ENCODE peak calls at places on chromosome 1, in ten cellular contexts. P is choroid plexus epithelial cell, A is RWPE1, F is epithelial cell of esophagus, L is chondrocyte, H is fibroblast of villous mesenchyme, R is A673, E is heart left ventricle, X is BE2C, S is heart right ventricle. B is an unnamed sample.

GRCh38 chr1:163035791-163036249 is 33.3 kb upstream of the RGS4 start:
- DNase-seq in X (peak), S (no peak), P (peak), F (peak), L (no peak), A (peak), R (peak), E (no peak), H (peak), B (no peak)

GRCh38 chr1:47227370-47228232 is 4.4 kb downstream of the TAL1 start:
- DNase-seq in S (no peak), E (no peak), R (no peak), F (no peak), A (no peak), L (no peak), X (no peak), H (no peak), P (no peak), B (no peak)

GRCh38 chr1:172144445-172145060 is 275.9 kb upstream of the C1orf105 start:
- DNase-seq in L (peak), H (peak), R (peak), E (peak), A (no peak), S (peak), X (peak), F (no peak), P (peak), B (peak)

GRCh38 chr1:203476223-203476622 is 617 bp downstream of the PRELP start:
- DNase-seq in F (no peak), X (no peak), H (peak), R (no peak), P (no peak), A (no peak), E (no peak), L (no peak), S (no peak), B (no peak)

GRCh38 chr1:32869844-32870614 is 683 bp downstream of the FNDC5 start:
- DNase-seq in X (no peak), S (no peak), H (no peak), E (no peak), L (no peak), R (no peak), F (no peak), P (no peak), A (no peak), B (peak)

GRCh38 chr1:40315795-40316594 is 1.1 kb downstream of the COL9A2 start:
- DNase-seq in R (peak), H (peak), X (peak), F (peak), E (peak), P (peak), L (no peak), A (no peak), S (no peak), B (no peak)

GRCh38 chr1:55064071-55064581 is 24.8 kb downstream of the PCSK9 start:
- DNase-seq in X (peak), E (peak), L (peak), A (no peak), F (no peak), R (no peak), P (no peak), H (peak), S (no peak), B (no peak)

GRCh38 chr1:214801191-214801590 is 198.2 kb downstream of the CENPF start:
- DNase-seq in S (no peak), E (no peak), H (no peak), F (peak), L (no peak), A (peak), P (no peak), R (no peak), X (no peak), B (no peak)

GRCh38 chr1:46173361-46173856 is 1.5 kb upstream of the TSPAN1 start:
- DNase-seq in L (no peak), F (no peak), R (peak), X (no peak), S (no peak), H (peak), A (no peak), P (peak), E (no peak), B (no peak)

GRCh38 chr1:214566158-214567104 is 15.0 kb upstream of the PTPN14 start:
- DNase-seq in S (no peak), A (peak), H (no peak), E (peak), L (no peak), P (peak), X (no peak), F (peak), R (no peak), B (no peak)

GRCh38 chr1:221874285-221875003 is 132.6 kb upstream of the DUSP10 start:
- DNase-seq in H (no peak), E (no peak), A (no peak), S (no peak), P (no peak), L (no peak), X (no peak), F (no peak), R (no peak), B (no peak)

GRCh38 chr1:166849135-166849534 is 9.9 kb downstream of the POGK start:
- DNase-seq in E (no peak), R (no peak), H (no peak), F (no peak), X (no peak), L (no peak), P (no peak), A (no peak), S (no peak), B (no peak)

GRCh38 chr1:45297604-45298356 is 28.9 kb upstream of the HPDL start:
- DNase-seq in P (no peak), F (no peak), E (no peak), X (no peak), A (no peak), H (peak), S (no peak), L (no peak), R (no peak), B (no peak)

GRCh38 chr1:244210884-244211558 is 159.9 kb downstream of the ZBTB18 start:
- DNase-seq in S (no peak), H (no peak), E (no peak), L (no peak), P (no peak), X (peak), F (peak), A (no peak), R (peak), B (no peak)

GRCh38 chr1:18316764-18317163 is 164.0 kb upstream of the KLHDC7A start:
- DNase-seq in X (no peak), S (no peak), P (no peak), A (no peak), L (no peak), F (no peak), E (no peak), H (no peak), R (no peak), B (no peak)

GRCh38 chr1:32339363-32339978 is 3.4 kb upstream of the MARCKSL1 start:
- DNase-seq in E (no peak), S (no peak), R (no peak), L (no peak), H (peak), A (no peak), F (peak), X (no peak), P (peak), B (no peak)

GRCh38 chr1:116001739-116002487 is 25.6 kb downstream of the SLC22A15 start:
- DNase-seq in S (no peak), P (no peak), R (no peak), A (no peak), F (peak), E (no peak), L (no peak), X (no peak), H (no peak), B (no peak)

GRCh38 chr1:36542024-36542961 is 59.6 kb upstream of the CSF3R start:
- DNase-seq in X (no peak), R (no peak), P (no peak), L (no peak), A (no peak), F (no peak), E (no peak), S (no peak), H (no peak), B (no peak)

GRCh38 chr1:29835486-29836273 is 599.4 kb downstream of the PTPRU start:
- DNase-seq in A (no peak), L (no peak), X (no peak), F (no peak), H (no peak), E (no peak), P (no peak), R (no peak), S (no peak), B (no peak)

GRCh38 chr1:231541842-231542241 is 13.4 kb downstream of the TSNAX start:
- DNase-seq in A (no peak), P (no peak), X (peak), H (no peak), S (no peak), R (peak), E (no peak), F (no peak), L (no peak), B (no peak)

GRCh38 chr1:53639251-53639721 is 99.7 kb downstream of the GLIS1 start:
- DNase-seq in R (peak), X (no peak), L (peak), H (no peak), E (no peak), P (no peak), F (peak), A (peak), S (no peak), B (no peak)

GRCh38 chr1:235997049-235997448 is 67.8 kb downstream of the NID1 start:
- DNase-seq in X (no peak), A (no peak), F (no peak), H (peak), P (no peak), E (no peak), S (no peak), R (no peak), L (no peak), B (no peak)

GRCh38 chr1:247440001-247440620 is 17.8 kb downstream of the OR2B11 start:
- DNase-seq in E (no peak), R (no peak), L (no peak), H (no peak), S (no peak), A (no peak), X (no peak), P (no peak), F (no peak), B (no peak)

GRCh38 chr1:211384524-211384923 is 57.9 kb downstream of the TRAF5 start:
- DNase-seq in S (no peak), L (no peak), E (no peak), X (no peak), H (no peak), F (no peak), P (no peak), A (no peak), R (no peak), B (no peak)

GRCh38 chr1:117605164-117605810 is 561 bp upstream of the TENT5C start:
- DNase-seq in S (peak), P (peak), H (peak), X (no peak), F (peak), R (no peak), E (peak), A (peak), L (no peak), B (no peak)

GRCh38 chr1:238562376-238562775 is 671.7 kb upstream of the ZP4 start:
- DNase-seq in E (no peak), L (no peak), R (no peak), P (peak), S (no peak), F (peak), X (no peak), H (peak), A (no peak), B (no peak)

GRCh38 chr1:179025125-179025974 is at the start of gene FAM20B:
- DNase-seq in P (peak), L (peak), X (peak), R (peak), A (peak), E (peak), F (peak), H (peak), S (peak), B (peak)
- TF ChIP-seq CTCF in P (no peak), L (peak), X (no peak), R (no peak), A (no peak), E (peak), F (no peak), H (peak), S (no peak), B (no peak)

GRCh38 chr1:34155851-34156250 is 9.2 kb downstream of the CSMD2 start:
- DNase-seq in H (no peak), E (no peak), R (no peak), F (no peak), L (no peak), S (no peak), P (no peak), A (no peak), X (no peak), B (no peak)

DNA sequence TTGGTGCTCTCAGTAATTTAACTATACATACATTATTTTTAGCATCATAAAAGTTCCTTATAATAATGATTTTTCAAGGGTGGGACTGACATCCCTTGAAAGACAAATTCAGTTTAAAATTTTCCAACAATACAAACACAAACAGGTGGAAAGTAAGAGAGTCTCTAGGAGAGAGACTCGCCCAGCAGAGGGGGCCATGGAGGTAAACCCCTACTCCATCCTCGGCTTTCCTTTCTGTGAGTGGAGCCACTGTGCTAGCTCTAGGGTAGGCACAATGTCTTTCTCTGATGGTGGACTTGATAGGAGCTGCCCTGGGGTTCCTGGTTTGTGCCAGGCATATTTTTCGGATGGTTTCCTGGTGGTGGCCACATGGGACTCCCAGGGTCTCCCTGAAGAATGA is 8.3 kb downstream of the CSMD2 start:
- DNase-seq in E (no peak), X (no peak), A (no peak), H (no peak), R (no peak), F (no peak), P (no peak), L (no peak), S (no peak), B (no peak)
- TF ChIP-seq CTCF in E (no peak), X (no peak), A (no peak), H (no peak), R (peak), F (no peak), P (no peak), L (no peak), S (no peak), B (no peak)

DNA sequence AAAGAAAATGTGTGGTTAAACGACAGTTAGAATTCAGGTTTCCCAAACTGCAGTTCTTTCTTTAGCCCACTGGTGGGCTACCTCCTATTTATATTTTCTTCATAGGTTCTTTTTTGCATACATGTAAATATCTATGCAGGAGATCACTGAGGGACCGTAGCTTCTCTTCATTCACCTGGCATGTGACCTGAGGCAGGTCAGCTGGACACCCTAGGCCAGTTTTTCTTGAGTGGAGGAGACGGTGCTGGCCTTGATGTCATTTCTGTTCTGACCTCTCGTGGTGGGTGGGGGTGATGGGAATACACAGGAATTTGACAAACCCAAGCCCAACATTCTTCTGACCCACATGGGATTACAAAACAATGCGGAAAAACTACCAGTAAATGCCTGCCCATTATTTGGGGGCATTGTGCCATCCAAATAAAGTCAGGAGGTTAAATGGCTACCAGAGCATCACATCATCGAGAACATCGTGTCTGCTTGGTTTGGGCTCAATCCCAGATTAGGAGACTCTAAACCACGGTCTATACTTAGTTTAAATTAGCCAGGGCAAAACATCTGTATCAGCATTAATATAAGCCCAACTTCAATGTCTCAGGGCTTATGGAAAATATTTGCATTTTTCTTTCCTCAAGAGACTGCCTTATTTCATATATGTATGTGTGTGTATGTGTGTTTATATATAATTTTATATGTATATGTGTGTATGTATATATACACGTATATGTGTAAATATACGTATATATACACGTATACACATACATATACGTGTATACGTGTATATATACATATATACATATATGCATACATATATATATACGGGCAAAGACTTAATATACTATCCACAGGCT is 7.4 kb upstream of the IRF2BP2 start:
- DNase-seq in E (no peak), R (no peak), S (no peak), L (no peak), X (no peak), P (peak), H (peak), A (no peak), F (no peak), B (no peak)
- TF ChIP-seq CTCF in E (no peak), R (peak), S (no peak), L (peak), X (peak), P (peak), H (peak), A (no peak), F (no peak), B (peak)

GRCh38 chr1:248858891-248859889 is at the start of gene ZNF692:
- DNase-seq in P (peak), F (peak), R (peak), E (peak), H (peak), X (peak), S (peak), L (no peak), A (peak), B (peak)
- TF ChIP-seq CTCF in P (no peak), F (no peak), R (peak), E (peak), H (no peak), X (no peak), S (no peak), L (no peak), A (no peak), B (no peak)

DNA sequence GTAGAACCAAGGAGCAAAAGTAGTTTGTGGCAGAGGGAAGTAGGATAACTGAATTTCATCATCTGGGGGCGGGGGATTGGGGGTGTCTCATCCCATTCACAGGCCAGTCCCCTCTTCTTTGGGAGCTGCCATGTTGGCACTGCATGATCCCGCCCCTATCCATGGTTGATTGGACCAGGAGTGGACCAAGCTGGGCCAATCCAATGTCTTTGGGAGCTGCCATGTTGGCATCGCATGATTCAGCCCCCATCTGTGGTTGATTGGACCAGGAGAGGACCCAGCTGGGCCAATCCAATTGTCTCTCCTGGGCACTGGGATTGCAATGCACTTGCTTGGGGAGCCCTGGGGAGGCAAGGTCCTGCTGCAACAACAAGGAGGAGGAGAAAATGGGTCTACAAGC is 12.3 kb upstream of the ALPL start:
- DNase-seq in L (no peak), R (no peak), E (no peak), A (no peak), S (no peak), H (no peak), F (no peak), P (no peak), X (peak), B (no peak)
- TF ChIP-seq CTCF in L (no peak), R (no peak), E (no peak), A (no peak), S (no peak), H (no peak), F (no peak), P (no peak), X (no peak), B (no peak)

GRCh38 chr1:225451840-225452515 is 24.1 kb upstream of the LBR start:
- DNase-seq in E (no peak), P (no peak), S (no peak), L (peak), X (no peak), A (no peak), F (no peak), H (no peak), R (no peak), B (no peak)
- TF ChIP-seq CTCF in E (no peak), P (no peak), S (no peak), L (no peak), X (no peak), A (no peak), F (no peak), H (no peak), R (no peak), B (peak)

GRCh38 chr1:12405325-12406217 is 175.7 kb downstream of the VPS13D start:
- DNase-seq in R (peak), A (no peak), S (no peak), H (peak), F (no peak), L (no peak), P (peak), X (no peak), E (peak), B (no peak)

GRCh38 chr1:12407962-12408288 is 178.1 kb downstream of the VPS13D start:
- DNase-seq in L (no peak), H (no peak), X (no peak), P (peak), R (no peak), S (no peak), A (no peak), F (no peak), E (no peak), B (no peak)

GRCh38 chr1:12406218-12407021 is 176.6 kb downstream of the VPS13D start:
- DNase-seq in R (no peak), S (no peak), P (peak), F (no peak), L (no peak), H (peak), A (no peak), E (no peak), X (no peak), B (no peak)

GRCh38 chr1:12408662-12409061 is 178.8 kb downstream of the VPS13D start:
- DNase-seq in X (no peak), L (no peak), H (no peak), P (no peak), A (no peak), F (no peak), S (no peak), R (no peak), E (no peak), B (no peak)

GRCh38 chr1:12407050-12407961 is 177.5 kb downstream of the VPS13D start:
- DNase-seq in H (peak), X (no peak), S (no peak), A (no peak), P (peak), F (peak), L (no peak), R (peak), E (peak), B (no peak)
- TF ChIP-seq CTCF in H (peak), X (peak), S (no peak), A (no peak), P (peak), F (peak), L (peak), R (peak), E (peak), B (no peak)

DNA sequence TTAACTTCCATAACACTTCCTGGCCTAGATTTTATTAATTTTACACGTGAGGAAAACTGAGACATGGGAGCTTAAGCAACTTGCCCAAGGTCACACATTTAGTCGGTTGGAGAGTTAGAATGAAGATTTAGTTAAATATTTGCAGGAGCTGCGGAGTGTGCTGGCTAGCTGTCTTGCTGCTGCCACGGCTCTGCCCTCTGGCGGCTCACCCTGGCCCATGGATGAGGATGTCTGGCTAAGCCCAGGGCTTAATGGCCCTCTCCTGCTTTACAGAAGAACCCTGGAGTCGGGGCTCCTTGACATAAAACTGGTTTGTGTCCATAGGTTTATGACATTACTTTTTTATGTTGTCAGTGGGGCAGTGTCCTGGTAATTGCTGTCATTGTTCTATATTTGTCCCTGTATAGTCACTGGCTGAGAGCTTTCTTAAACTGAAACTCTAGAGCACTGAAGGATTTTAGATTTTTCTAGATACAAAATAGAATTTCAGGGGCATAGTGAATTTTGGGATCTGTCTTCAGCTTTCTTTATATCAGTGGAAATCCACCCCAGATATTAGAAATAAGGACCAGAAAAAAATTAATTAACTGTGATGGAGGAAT is 88.9 kb upstream of the WLS start:
- DNase-seq in S (peak), R (no peak), P (peak), E (peak), L (no peak), F (peak), A (peak), X (peak), H (peak), B (peak)
- TF ChIP-seq CTCF in S (peak), R (peak), P (peak), E (peak), L (peak), F (peak), A (peak), X (peak), H (peak), B (peak)